ENCODE peak calls at places on chromosomes 12 and 14, in five cellular contexts. One of them, this sample, is unnamed.

GRCh38 chr12:4273651-4274395 is at the start of gene CCND2:
- DNase-seq in endothelial cell of umbilical vein: peak; percentile 19
- DNase-seq in fibroblast of lung: peak; percentile 68
- DNase-seq in A549: peak; percentile 44
- DNase-seq in GM10248: peak; percentile 87
- DNase-seq in this sample: peak; percentile 82

GRCh38 chr12:66623455-66623854 is 55.4 kb downstream of the GRIP1 start:
- DNase-seq in fibroblast of lung: peak; percentile 20
- DNase-seq in GM10248: no peak
- DNase-seq in endothelial cell of umbilical vein: peak; percentile 66
- DNase-seq in A549: no peak
- DNase-seq in this sample: no peak

GRCh38 chr14:21965042-21965441 is 291.4 kb upstream of the OR4E1 start:
- DNase-seq in fibroblast of lung: no peak
- DNase-seq in A549: no peak
- DNase-seq in GM10248: no peak
- DNase-seq in endothelial cell of umbilical vein: no peak
- DNase-seq in this sample: no peak

GRCh38 chr12:19021646-19022045 is 107.9 kb upstream of the PLEKHA5 start:
- DNase-seq in GM10248: no peak
- DNase-seq in endothelial cell of umbilical vein: no peak
- DNase-seq in A549: peak; percentile 55
- DNase-seq in fibroblast of lung: peak; percentile 47
- DNase-seq in this sample: no peak

GRCh38 chr12:107302649-107303386 is 209.5 kb upstream of the CRY1 start:
- DNase-seq in GM10248: no peak
- DNase-seq in fibroblast of lung: peak; percentile 15
- DNase-seq in A549: no peak
- DNase-seq in endothelial cell of umbilical vein: no peak
- DNase-seq in this sample: no peak

GRCh38 chr14:28831126-28831525 is 64.5 kb downstream of the FOXG1 start:
- DNase-seq in A549: no peak
- DNase-seq in GM10248: peak; percentile 43
- DNase-seq in endothelial cell of umbilical vein: no peak
- DNase-seq in fibroblast of lung: peak; percentile 3
- DNase-seq in this sample: no peak

GRCh38 chr14:68708343-68708742 is 84.5 kb downstream of the ZFP36L1 start:
- DNase-seq in endothelial cell of umbilical vein: no peak
- DNase-seq in GM10248: no peak
- DNase-seq in A549: no peak
- DNase-seq in fibroblast of lung: no peak
- DNase-seq in this sample: no peak

GRCh38 chr14:65560340-65561027 is 148.0 kb downstream of the FUT8 start:
- DNase-seq in fibroblast of lung: peak; percentile 78
- DNase-seq in endothelial cell of umbilical vein: no peak
- DNase-seq in A549: no peak
- DNase-seq in GM10248: no peak
- DNase-seq in this sample: no peak

GRCh38 chr12:83172441-83172840 is 485.7 kb downstream of the TMTC2 start:
- DNase-seq in A549: no peak
- DNase-seq in fibroblast of lung: peak; percentile 6
- DNase-seq in GM10248: no peak
- DNase-seq in endothelial cell of umbilical vein: no peak
- DNase-seq in this sample: no peak

GRCh38 chr12:108302471-108303311 is 36.4 kb downstream of the CMKLR1 start:
- DNase-seq in fibroblast of lung: peak; percentile 34
- DNase-seq in GM10248: no peak
- DNase-seq in endothelial cell of umbilical vein: peak; percentile 35
- DNase-seq in A549: peak; percentile 68
- DNase-seq in this sample: peak; percentile 32

GRCh38 chr12:1837541-1838206 is 17.3 kb downstream of the LRTM2 start:
- DNase-seq in endothelial cell of umbilical vein: peak; percentile 20
- DNase-seq in GM10248: no peak
- DNase-seq in A549: peak; percentile 28
- DNase-seq in fibroblast of lung: peak; percentile 48
- DNase-seq in this sample: peak; percentile 26

GRCh38 chr12:132174703-132175490 is 30.6 kb downstream of the NOC4L start:
- DNase-seq in fibroblast of lung: no peak
- DNase-seq in A549: no peak
- DNase-seq in endothelial cell of umbilical vein: no peak
- DNase-seq in GM10248: no peak
- DNase-seq in this sample: no peak

GRCh38 chr14:90599339-90599738 is 202.5 kb downstream of the CALM1 start:
- DNase-seq in GM10248: no peak
- DNase-seq in endothelial cell of umbilical vein: no peak
- DNase-seq in fibroblast of lung: no peak
- DNase-seq in A549: no peak
- DNase-seq in this sample: no peak

GRCh38 chr14:45526715-45527549 is 273.9 kb upstream of the MIS18BP1 start:
- DNase-seq in GM10248: peak; percentile 27
- DNase-seq in A549: peak; percentile 57
- DNase-seq in endothelial cell of umbilical vein: no peak
- DNase-seq in fibroblast of lung: no peak
- DNase-seq in this sample: peak; percentile 47

GRCh38 chr12:104749555-104749954 is 208.5 kb downstream of the SLC41A2 start:
- DNase-seq in GM10248: no peak
- DNase-seq in endothelial cell of umbilical vein: no peak
- DNase-seq in A549: no peak
- DNase-seq in fibroblast of lung: no peak
- DNase-seq in this sample: no peak

GRCh38 chr12:42213954-42214426 is 24.1 kb downstream of the YAF2 start:
- DNase-seq in GM10248: no peak
- DNase-seq in endothelial cell of umbilical vein: peak; percentile 24
- DNase-seq in A549: no peak
- DNase-seq in fibroblast of lung: peak; percentile 75
- DNase-seq in this sample: no peak

GRCh38 chr14:71487941-71488340 is 444.3 kb upstream of the RGS6 start:
- DNase-seq in endothelial cell of umbilical vein: no peak
- DNase-seq in fibroblast of lung: peak; percentile 55
- DNase-seq in GM10248: no peak
- DNase-seq in A549: no peak
- DNase-seq in this sample: no peak

GRCh38 chr12:54360717-54361456 is 3.4 kb downstream of the GPR84 start:
- DNase-seq in endothelial cell of umbilical vein: peak; percentile 81
- DNase-seq in A549: peak; percentile 88
- DNase-seq in fibroblast of lung: peak; percentile 72
- DNase-seq in GM10248: no peak
- DNase-seq in this sample: peak; percentile 86

GRCh38 chr12:91274886-91275285 is 92.3 kb upstream of the DCN start:
- DNase-seq in fibroblast of lung: peak; percentile 51
- DNase-seq in GM10248: no peak
- DNase-seq in A549: no peak
- DNase-seq in endothelial cell of umbilical vein: peak; percentile 70
- DNase-seq in this sample: no peak

GRCh38 chr12:121033625-121034349 is 5.3 kb downstream of the OASL start:
- DNase-seq in A549: peak; percentile 60
- DNase-seq in GM10248: no peak
- DNase-seq in endothelial cell of umbilical vein: no peak
- DNase-seq in fibroblast of lung: peak; percentile 51
- DNase-seq in this sample: no peak

GRCh38 chr14:93984987-93985410 is 8.6 kb upstream of the ASB2 start:
- DNase-seq in GM10248: no peak
- DNase-seq in fibroblast of lung: peak; percentile 97
- DNase-seq in A549: peak; percentile 56
- DNase-seq in endothelial cell of umbilical vein: no peak
- DNase-seq in this sample: peak; percentile 46

GRCh38 chr12:82314406-82314892 is 43.7 kb downstream of the CCDC59 start:
- DNase-seq in A549: peak; percentile 22
- DNase-seq in GM10248: no peak
- DNase-seq in endothelial cell of umbilical vein: no peak
- DNase-seq in fibroblast of lung: no peak
- DNase-seq in this sample: peak; percentile 36

GRCh38 chr12:3097186-3097804 is 20.1 kb downstream of the TSPAN9 start:
- DNase-seq in endothelial cell of umbilical vein: peak; percentile 87
- DNase-seq in A549: no peak
- DNase-seq in fibroblast of lung: peak; percentile 53
- DNase-seq in GM10248: no peak
- DNase-seq in this sample: no peak

GRCh38 chr12:52552055-52552454 is 890 bp downstream of the KRT71 start:
- DNase-seq in GM10248: no peak
- DNase-seq in fibroblast of lung: no peak
- DNase-seq in A549: no peak
- DNase-seq in endothelial cell of umbilical vein: no peak
- DNase-seq in this sample: no peak

GRCh38 chr14:55752580-55753365 is 172.8 kb downstream of the KTN1 start:
- DNase-seq in endothelial cell of umbilical vein: peak; percentile 93
- DNase-seq in A549: peak; percentile 85
- DNase-seq in GM10248: no peak
- DNase-seq in fibroblast of lung: peak; percentile 76
- DNase-seq in this sample: no peak

GRCh38 chr14:52596861-52597260 is 44.2 kb downstream of the GPR137C start:
- DNase-seq in fibroblast of lung: peak; percentile 19
- DNase-seq in GM10248: no peak
- DNase-seq in A549: no peak
- DNase-seq in endothelial cell of umbilical vein: no peak
- DNase-seq in this sample: no peak

GRCh38 chr14:68711551-68712437 is 81.1 kb downstream of the ZFP36L1 start:
- DNase-seq in GM10248: no peak
- DNase-seq in A549: no peak
- DNase-seq in fibroblast of lung: no peak
- DNase-seq in endothelial cell of umbilical vein: no peak
- DNase-seq in this sample: no peak

GRCh38 chr14:85878874-85879273 is 348.9 kb downstream of the FLRT2 start:
- DNase-seq in endothelial cell of umbilical vein: no peak
- DNase-seq in fibroblast of lung: no peak
- DNase-seq in A549: no peak
- DNase-seq in GM10248: no peak
- DNase-seq in this sample: no peak

DNA sequence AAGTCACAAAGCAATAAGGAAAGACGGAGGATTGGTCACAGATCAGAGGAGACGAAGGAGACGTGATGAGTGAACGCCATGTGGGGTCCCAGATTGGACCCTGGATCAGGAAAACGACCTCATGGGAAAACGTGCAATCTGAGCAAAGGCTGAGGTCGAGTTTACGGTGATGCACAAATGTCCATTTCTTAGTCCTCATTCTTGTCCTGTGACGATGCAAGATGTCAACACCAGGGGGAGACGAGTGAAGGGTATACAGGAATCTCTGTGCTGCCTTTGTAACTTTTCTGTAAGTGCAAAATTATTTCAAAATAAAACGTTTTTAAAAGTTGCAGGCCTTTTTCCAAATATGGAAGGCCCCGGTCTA is 329.8 kb downstream of the MED13L start:
- DNase-seq in fibroblast of lung: no peak
- DNase-seq in A549: no peak
- DNase-seq in endothelial cell of umbilical vein: no peak
- DNase-seq in GM10248: no peak
- DNase-seq in this sample: no peak
- TF ChIP-seq CTCF in fibroblast of lung: no peak
- TF ChIP-seq CTCF in A549: no peak
- TF ChIP-seq CTCF in endothelial cell of umbilical vein: no peak
- TF ChIP-seq CTCF in GM10248: no peak
- TF ChIP-seq CTCF in this sample: no peak

GRCh38 chr14:96623676-96624484 is 121.7 kb downstream of the PAPOLA start:
- DNase-seq in endothelial cell of umbilical vein: no peak
- DNase-seq in GM10248: no peak
- DNase-seq in A549: no peak
- DNase-seq in fibroblast of lung: no peak
- DNase-seq in this sample: no peak

GRCh38 chr14:96622926-96623325 is 120.7 kb downstream of the PAPOLA start:
- DNase-seq in endothelial cell of umbilical vein: no peak
- DNase-seq in GM10248: no peak
- DNase-seq in fibroblast of lung: no peak
- DNase-seq in A549: no peak
- DNase-seq in this sample: no peak

GRCh38 chr14:96625436-96625945 is 123.3 kb downstream of the PAPOLA start:
- DNase-seq in fibroblast of lung: no peak
- DNase-seq in endothelial cell of umbilical vein: no peak
- DNase-seq in GM10248: no peak
- DNase-seq in A549: no peak
- DNase-seq in this sample: no peak

GRCh38 chr14:96626121-96626768 is 124.1 kb downstream of the PAPOLA start:
- DNase-seq in GM10248: no peak
- DNase-seq in fibroblast of lung: no peak
- DNase-seq in A549: no peak
- DNase-seq in endothelial cell of umbilical vein: no peak
- DNase-seq in this sample: no peak

DNA sequence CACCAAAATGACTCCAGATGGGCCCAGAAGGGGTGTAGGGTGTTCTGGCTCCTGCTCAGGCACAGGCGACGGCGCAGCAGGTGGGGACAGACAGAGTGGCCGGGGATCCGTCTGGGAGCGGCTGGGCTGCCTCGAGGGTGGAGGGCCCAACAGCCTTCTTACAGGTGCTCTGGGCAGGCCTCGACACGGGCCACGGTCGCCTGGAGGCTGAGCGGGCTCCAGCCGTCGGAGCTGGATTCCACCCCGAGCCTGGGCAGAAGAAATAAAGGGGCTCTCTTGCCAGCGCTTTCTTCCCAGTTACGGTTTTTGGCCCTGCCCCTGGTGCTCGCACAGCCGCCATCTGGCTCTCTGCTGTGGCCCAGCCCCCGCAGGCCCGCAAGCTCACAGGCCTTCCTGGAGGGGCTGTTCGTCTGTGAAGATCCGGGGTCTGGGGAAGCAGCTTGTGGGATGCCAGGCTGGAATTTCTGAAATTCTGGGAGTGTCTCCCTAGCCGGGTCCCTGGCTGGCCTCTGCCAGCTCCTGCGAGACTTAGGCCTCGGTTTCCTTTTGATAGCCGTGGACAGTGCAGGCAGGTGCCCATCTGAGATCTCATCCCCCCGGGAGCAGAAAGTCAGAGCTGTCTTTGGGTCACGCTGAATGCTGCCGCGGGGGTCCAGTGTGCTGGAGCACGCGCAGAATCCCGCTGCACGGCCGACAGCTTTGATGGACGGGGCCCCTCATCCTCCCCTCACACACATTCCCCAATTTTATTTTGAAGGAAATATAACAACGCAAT is 122.7 kb downstream of the PAPOLA start:
- DNase-seq in endothelial cell of umbilical vein: no peak
- DNase-seq in A549: no peak
- DNase-seq in fibroblast of lung: no peak
- DNase-seq in GM10248: no peak
- DNase-seq in this sample: peak; percentile 16
- TF ChIP-seq CTCF in endothelial cell of umbilical vein: no peak
- TF ChIP-seq CTCF in A549: no peak
- TF ChIP-seq CTCF in fibroblast of lung: no peak
- TF ChIP-seq CTCF in GM10248: no peak
- TF ChIP-seq CTCF in this sample: no peak

GRCh38 chr12:47112679-47113078 is 32.9 kb upstream of the AMIGO2 start:
- DNase-seq in A549: no peak
- DNase-seq in endothelial cell of umbilical vein: no peak
- DNase-seq in GM10248: no peak
- DNase-seq in fibroblast of lung: no peak
- DNase-seq in this sample: no peak
- TF ChIP-seq CTCF in A549: no peak
- TF ChIP-seq CTCF in endothelial cell of umbilical vein: no peak
- TF ChIP-seq CTCF in GM10248: no peak
- TF ChIP-seq CTCF in fibroblast of lung: no peak
- TF ChIP-seq CTCF in this sample: no peak

DNA sequence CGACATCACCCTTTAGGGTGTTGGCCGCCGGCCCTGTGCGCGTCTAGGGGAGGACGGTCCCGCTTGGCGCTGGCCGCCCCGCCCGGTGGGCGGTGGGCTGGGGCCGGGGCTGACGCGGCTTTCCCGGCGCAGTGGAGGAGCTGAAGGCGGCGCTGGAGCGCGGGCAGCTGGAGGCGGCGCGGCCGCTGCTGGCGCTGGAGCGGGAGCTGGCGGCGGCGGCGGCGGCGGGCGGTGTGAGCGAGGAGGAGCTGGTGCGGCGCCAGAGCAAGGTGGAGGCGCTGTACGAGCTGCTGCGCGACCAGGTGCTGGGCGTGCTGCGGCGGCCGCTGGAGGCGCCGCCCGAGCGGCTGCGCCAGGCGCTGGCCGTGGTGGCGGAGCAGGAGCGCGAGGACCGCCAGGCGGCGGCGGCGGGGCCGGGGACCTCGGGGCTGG is 3.6 kb downstream of the TNFAIP2 start:
- DNase-seq in fibroblast of lung: peak; percentile 47
- DNase-seq in GM10248: no peak
- DNase-seq in A549: no peak
- DNase-seq in endothelial cell of umbilical vein: peak; percentile 26
- DNase-seq in this sample: peak; percentile 85
- TF ChIP-seq CTCF in fibroblast of lung: no peak
- TF ChIP-seq CTCF in GM10248: no peak
- TF ChIP-seq CTCF in A549: no peak
- TF ChIP-seq CTCF in endothelial cell of umbilical vein: peak; percentile 17
- TF ChIP-seq CTCF in this sample: no peak

This sample was measured in nephron progenitor cell.